ENCODE peak calls at places on chromosomes 16 and 17, in eight cellular contexts. S, D, V, F, Z, U, C and G are unnamed samples.

GRCh38 chr17:17492562-17492961 is 3.6 kb downstream of the RASD1 start:
- DNase-seq in S (no peak), D (no peak), V (no peak), F (no peak), Z (no peak), U (no peak), C (no peak), G (peak)

GRCh38 chr17:43881758-43882505 is 25.4 kb downstream of the MPP2 start:
- DNase-seq in S (no peak), D (no peak), V (no peak), F (no peak), Z (no peak), U (no peak), C (no peak), G (no peak)

GRCh38 chr16:85027968-85028637 is 508 bp downstream of the KIAA0513 start:
- DNase-seq in S (no peak), D (no peak), V (peak), F (no peak), Z (peak), U (peak), C (no peak), G (no peak)

GRCh38 chr16:11507991-11508390 is 78.7 kb downstream of the LITAF start:
- DNase-seq in S (no peak), D (no peak), V (peak), F (no peak), Z (no peak), U (no peak), C (no peak), G (no peak)

GRCh38 chr16:4316732-4317461 is 1.0 kb downstream of the GLIS2 start:
- DNase-seq in S (peak), D (no peak), V (peak), F (no peak), Z (no peak), U (no peak), C (no peak), G (peak)

GRCh38 chr16:88009566-88010342 is 58.5 kb downstream of the BANP start:
- DNase-seq in S (no peak), D (no peak), V (peak), F (no peak), Z (no peak), U (no peak), C (no peak), G (no peak)

GRCh38 chr16:86343111-86343642 is 167.2 kb upstream of the FOXF1 start:
- DNase-seq in S (peak), D (no peak), V (peak), F (peak), Z (no peak), U (no peak), C (no peak), G (no peak)

GRCh38 chr17:72151565-72152391 is 31.0 kb downstream of the SOX9 start:
- DNase-seq in S (no peak), D (no peak), V (peak), F (peak), Z (no peak), U (no peak), C (no peak), G (peak)

GRCh38 chr16:82510041-82510440 is 116.7 kb upstream of the CDH13 start:
- DNase-seq in S (no peak), D (no peak), V (no peak), F (no peak), Z (no peak), U (no peak), C (no peak), G (no peak)

GRCh38 chr17:61444831-61445230 is 7.4 kb upstream of the TBX4 start:
- DNase-seq in S (no peak), D (no peak), V (peak), F (no peak), Z (no peak), U (no peak), C (no peak), G (no peak)

GRCh38 chr16:23321206-23321875 is 19.2 kb downstream of the SCNN1B start:
- DNase-seq in S (no peak), D (no peak), V (no peak), F (no peak), Z (no peak), U (no peak), C (no peak), G (no peak)

GRCh38 chr16:48158296-48158695 is 2.5 kb upstream of the ABCC12 start:
- DNase-seq in S (no peak), D (no peak), V (peak), F (no peak), Z (no peak), U (no peak), C (no peak), G (no peak)

GRCh38 chr17:4161560-4162221 is 18.7 kb downstream of the CYB5D2 start:
- DNase-seq in S (no peak), D (no peak), V (peak), F (no peak), Z (no peak), U (no peak), C (no peak), G (no peak)

GRCh38 chr16:72677662-72678447 is 370.1 kb downstream of the ZFHX3 start:
- DNase-seq in S (no peak), D (no peak), V (peak), F (no peak), Z (no peak), U (no peak), C (no peak), G (no peak)

GRCh38 chr17:21354796-21355385 is 21.3 kb upstream of the KCNJ12 start:
- DNase-seq in S (no peak), D (no peak), V (no peak), F (no peak), Z (no peak), U (no peak), C (no peak), G (peak)

GRCh38 chr16:3646348-3646920 is 8.1 kb upstream of the DNASE1 start:
- DNase-seq in S (no peak), D (no peak), V (no peak), F (no peak), Z (no peak), U (no peak), C (no peak), G (no peak)

GRCh38 chr17:19306160-19307111 is 56.1 kb downstream of the B9D1 start:
- DNase-seq in S (no peak), D (no peak), V (no peak), F (no peak), Z (peak), U (peak), C (no peak), G (no peak)